ENCODE peak calls at places on chromosomes 2 and 18, in four cellular contexts. F is cardiac muscle cell, P is WERI-Rb-1, E is heart right ventricle. D is an unnamed sample.

GRCh38 chr2:15640291-15640711 is 48.6 kb downstream of the DDX1 start:
- DNase-seq in F (no peak), P (no peak), E (peak), D (no peak)

GRCh38 chr2:38423763-38424162 is 46.7 kb upstream of the ATL2 start:
- DNase-seq in F (no peak), P (no peak), E (no peak), D (no peak)

GRCh38 chr2:128177315-128177714 is 86.3 kb downstream of the UGGT1 start:
- DNase-seq in F (no peak), P (no peak), E (no peak), D (no peak)

GRCh38 chr18:35641916-35642315 is 60.4 kb downstream of the GALNT1 start:
- DNase-seq in F (no peak), P (no peak), E (no peak), D (no peak)

GRCh38 chr2:239593455-239593854 is 192.6 kb upstream of the HDAC4 start:
- DNase-seq in F (no peak), P (no peak), E (no peak), D (no peak)

GRCh38 chr2:159617651-159618050 is 1.3 kb upstream of the BAZ2B start:
- DNase-seq in F (peak), P (peak), E (peak), D (no peak)

GRCh38 chr2:161976300-161976699 is 97.7 kb downstream of the DPP4 start:
- DNase-seq in F (no peak), P (no peak), E (no peak), D (no peak)

GRCh38 chr2:82330104-82330503 is 2025.6 kb upstream of the LRRTM1 start:
- DNase-seq in F (no peak), P (no peak), E (no peak), D (no peak)

GRCh38 chr2:8329660-8330622 is 351.9 kb upstream of the ID2 start:
- DNase-seq in F (no peak), P (peak), E (peak), D (no peak)

GRCh38 chr2:14427982-14428567 is 204.4 kb upstream of the LRATD1 start:
- DNase-seq in F (no peak), P (no peak), E (peak), D (no peak)

GRCh38 chr2:173002751-173003541 is 72.7 kb upstream of the MAP3K20 start:
- DNase-seq in F (no peak), P (peak), E (no peak), D (no peak)

GRCh38 chr18:24913507-24914147 is 438.3 kb downstream of the ZNF521 start:
- DNase-seq in F (no peak), P (no peak), E (peak), D (no peak)

GRCh38 chr2:222903234-222904220 is 42.7 kb downstream of the ACSL3 start:
- DNase-seq in F (peak), P (peak), E (peak), D (no peak)

GRCh38 chr2:18701981-18702380 is 112.6 kb upstream of the NT5C1B start:
- DNase-seq in F (no peak), P (no peak), E (no peak), D (no peak)

GRCh38 chr2:219944861-219945260 is 317.4 kb downstream of the SLC4A3 start:
- DNase-seq in F (no peak), P (no peak), E (no peak), D (no peak)

GRCh38 chr2:200455958-200456421 is 53.9 kb downstream of the KCTD18 start:
- DNase-seq in F (no peak), P (no peak), E (no peak), D (no peak)
- H3K27ac ChIP-seq in F (no peak), P (no peak), E (no peak), D (no peak)

GRCh38 chr2:12452211-12452610 is 264.5 kb upstream of the TRIB2 start:
- DNase-seq in F (no peak), P (no peak), E (no peak), D (no peak)

GRCh38 chr2:12457831-12458230 is 258.9 kb upstream of the TRIB2 start:
- DNase-seq in F (no peak), P (no peak), E (no peak), D (no peak)

GRCh38 chr2:12453731-12454130 is 263.0 kb upstream of the TRIB2 start:
- DNase-seq in F (no peak), P (no peak), E (no peak), D (no peak)

GRCh38 chr2:12455626-12456025 is 261.1 kb upstream of the TRIB2 start:
- DNase-seq in F (no peak), P (no peak), E (no peak), D (no peak)

GRCh38 chr2:12456293-12457151 is 260.2 kb upstream of the TRIB2 start:
- DNase-seq in F (peak), P (no peak), E (peak), D (no peak)
- H3K27ac ChIP-seq in F (peak), P (no peak), E (peak), D (no peak)

GRCh38 chr2:85276571-85277121 is 51.1 kb downstream of the TGOLN2 start:
- DNase-seq in F (no peak), P (no peak), E (no peak), D (no peak)
- H3K27ac ChIP-seq in F (no peak), P (no peak), E (peak), D (no peak)

GRCh38 chr18:9537638-9538037 is 62.3 kb downstream of the RALBP1 start:
- DNase-seq in F (no peak), P (no peak), E (no peak), D (no peak)
- H3K27ac ChIP-seq in F (no peak), P (no peak), E (no peak), D (no peak)

DNA sequence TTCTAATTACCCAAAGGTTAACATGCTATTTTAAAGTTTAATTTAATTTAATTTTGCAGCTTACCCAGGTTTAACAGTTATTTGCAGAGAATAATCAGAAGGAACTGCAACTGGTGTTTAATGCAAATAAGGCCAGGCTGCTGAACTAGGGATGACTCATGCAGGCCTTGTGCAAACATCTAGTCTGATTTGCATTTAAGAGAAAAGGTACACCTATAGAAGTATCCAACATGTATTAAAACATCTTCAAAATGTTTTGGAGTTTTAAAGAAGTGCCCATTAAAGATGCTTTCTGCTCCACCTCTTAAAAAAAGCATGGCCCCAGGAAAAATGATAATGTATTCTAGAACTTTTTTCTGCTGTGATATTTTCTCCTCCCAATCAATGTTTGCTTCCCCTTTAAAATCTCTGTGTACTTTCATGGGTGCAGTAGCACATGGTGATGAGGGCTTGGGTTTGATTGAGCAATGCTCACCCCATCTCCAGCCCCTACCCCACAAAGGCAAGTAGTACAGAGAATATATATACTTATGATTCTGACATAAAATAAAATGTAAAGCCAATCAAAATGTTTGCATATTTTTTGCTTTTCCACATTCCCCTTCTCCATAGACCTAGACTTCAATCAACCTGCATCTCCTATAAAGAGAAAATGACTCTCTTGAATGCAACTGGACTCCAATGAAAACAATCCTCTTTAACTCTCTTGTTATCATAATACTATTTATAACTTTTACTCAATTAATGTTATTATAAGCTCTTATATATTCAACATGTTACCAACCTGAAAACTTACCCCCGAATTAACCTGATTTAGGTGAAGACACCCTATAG is 54.1 kb downstream of the ATP8B1 start:
- DNase-seq in F (no peak), P (no peak), E (no peak), D (peak)
- H3K27ac ChIP-seq in F (no peak), P (no peak), E (no peak), D (no peak)

GRCh38 chr2:203913947-203914346 is 22.6 kb upstream of the ICOS start:
- DNase-seq in F (no peak), P (no peak), E (no peak), D (no peak)

GRCh38 chr2:203905661-203906060 is 30.9 kb upstream of the ICOS start:
- DNase-seq in F (no peak), P (no peak), E (no peak), D (no peak)

GRCh38 chr2:203908344-203909185 is 28.0 kb upstream of the ICOS start:
- DNase-seq in F (no peak), P (no peak), E (no peak), D (no peak)

GRCh38 chr2:203909946-203910476 is 26.6 kb upstream of the ICOS start:
- DNase-seq in F (no peak), P (no peak), E (no peak), D (no peak)

GRCh38 chr2:203909192-203909945 is 27.2 kb upstream of the ICOS start:
- DNase-seq in F (peak), P (no peak), E (peak), D (peak)
- H3K27ac ChIP-seq in F (no peak), P (no peak), E (peak), D (peak)

DNA sequence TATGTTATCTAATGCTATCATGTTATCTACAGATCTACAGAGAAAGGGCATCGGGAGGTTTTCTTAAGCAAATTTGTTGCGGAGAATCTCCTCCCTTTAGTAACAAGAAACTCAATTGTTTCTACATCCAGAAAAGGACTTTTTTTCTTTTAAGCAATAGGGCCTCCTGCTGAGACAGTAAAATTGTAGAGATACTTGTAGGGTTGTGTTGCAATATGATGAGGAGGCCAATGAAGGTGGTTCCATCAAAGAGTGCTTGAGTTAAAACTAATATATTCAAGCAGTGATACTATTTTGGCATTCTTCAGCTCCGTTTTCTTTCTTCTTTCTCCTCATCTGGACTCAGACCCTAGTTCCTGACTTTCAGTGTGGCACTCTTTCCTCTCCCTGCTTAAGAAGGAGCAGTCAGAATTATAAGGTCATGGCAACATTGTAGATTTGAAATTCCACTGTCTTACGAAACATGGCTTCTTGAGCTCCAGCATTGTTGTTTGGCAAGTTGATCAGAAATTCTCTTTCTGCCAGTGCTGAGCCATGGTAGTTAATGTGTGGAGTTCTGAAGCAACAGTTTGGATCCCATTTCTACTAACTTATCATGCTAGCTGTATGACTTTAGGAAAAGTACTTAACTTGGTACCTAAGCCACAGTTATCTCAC is 202.0 kb upstream of the SLC14A2 start:
- DNase-seq in F (no peak), P (no peak), E (no peak), D (no peak)
- H3K27ac ChIP-seq in F (no peak), P (no peak), E (no peak), D (no peak)

GRCh38 chr2:57758686-57759085 is 287.9 kb upstream of the VRK2 start:
- DNase-seq in F (no peak), P (no peak), E (no peak), D (no peak)
- H3K27ac ChIP-seq in F (no peak), P (no peak), E (no peak), D (no peak)

D was measured in caudate nucleus.